ENCODE peak calls at places on chromosome 11, in ten cellular contexts. V is HCT116; B is stimulated activated CD4-positive, alpha-beta T cell treated with anti-CD3 and anti-CD28 coated beads, Interleukin-12 subunit alpha, Interleukin-12 subunit beta, amount 100 ng/mL, for 24 hours; E is NK-92 treated with Interleukin-12 subunit alpha and Interleukin-12 subunit beta, amount 100 ng/mL, for 24 hours; D is effector memory CD8-positive, alpha-beta T cell; F is AG04450; Q is cardiac muscle cell; I is activated T-helper 9 cell treated with anti-CD3 and anti-CD28 coated beads, Interleukin-2, amount 50 U/mL, for 16 hours; T is H54; N is GM13977. C is an unnamed sample.

GRCh38 chr11:114399903-114400221 is 449 bp downstream of the C11orf71 start:
- DNase-seq in V (no peak), B (no peak), E (no peak), D (no peak), F (no peak), Q (peak), I (no peak), T (no peak), N (no peak), C (peak)

GRCh38 chr11:72901374-72901773 is 87.2 kb downstream of the ATG16L2 start:
- DNase-seq in V (no peak), B (no peak), E (no peak), D (no peak), F (no peak), Q (no peak), I (no peak), T (no peak), N (no peak), C (no peak)

GRCh38 chr11:11605181-11605580 is 16.6 kb downstream of the GALNT18 start:
- DNase-seq in V (no peak), B (no peak), E (no peak), D (no peak), F (no peak), Q (no peak), I (no peak), T (no peak), N (no peak), C (no peak)

GRCh38 chr11:126061707-126062678 is 673 bp downstream of the CDON start:
- DNase-seq in V (peak), B (no peak), E (no peak), D (peak), F (no peak), Q (peak), I (no peak), T (no peak), N (peak), C (no peak)

GRCh38 chr11:104484784-104485554 is 321.0 kb upstream of the PDGFD start:
- DNase-seq in V (no peak), B (no peak), E (no peak), D (no peak), F (no peak), Q (no peak), I (no peak), T (no peak), N (no peak), C (no peak)

GRCh38 chr11:61172888-61173287 is 11.7 kb upstream of the VPS37C start:
- DNase-seq in V (no peak), B (no peak), E (no peak), D (no peak), F (no peak), Q (no peak), I (no peak), T (no peak), N (no peak), C (no peak)

GRCh38 chr11:3920148-3920852 is 64.8 kb downstream of the STIM1 start:
- DNase-seq in V (peak), B (peak), E (peak), D (peak), F (no peak), Q (no peak), I (peak), T (no peak), N (peak), C (peak)

GRCh38 chr11:94888204-94888603 is 85.2 kb downstream of the CWC15 start:
- DNase-seq in V (no peak), B (no peak), E (no peak), D (no peak), F (no peak), Q (no peak), I (no peak), T (no peak), N (no peak), C (no peak)

GRCh38 chr11:116257871-116258270 is 514.9 kb downstream of the BUD13 start:
- DNase-seq in V (no peak), B (no peak), E (no peak), D (no peak), F (no peak), Q (no peak), I (no peak), T (no peak), N (no peak), C (no peak)

GRCh38 chr11:116366980-116367640 is 405.7 kb downstream of the BUD13 start:
- DNase-seq in V (no peak), B (no peak), E (no peak), D (no peak), F (no peak), Q (no peak), I (no peak), T (no peak), N (no peak), C (no peak)

GRCh38 chr11:69949327-69949726 is 128.8 kb upstream of the ANO1 start:
- DNase-seq in V (peak), B (no peak), E (no peak), D (no peak), F (no peak), Q (no peak), I (no peak), T (peak), N (no peak), C (no peak)

GRCh38 chr11:122772945-122773344 is 65.4 kb upstream of the CRTAM start:
- DNase-seq in V (no peak), B (no peak), E (no peak), D (no peak), F (no peak), Q (no peak), I (no peak), T (no peak), N (no peak), C (no peak)

GRCh38 chr11:67667490-67668190 is 6.8 kb downstream of the ALDH3B2 start:
- DNase-seq in V (no peak), B (no peak), E (no peak), D (no peak), F (no peak), Q (no peak), I (no peak), T (no peak), N (peak), C (no peak)

GRCh38 chr11:43823851-43824250 is 56.8 kb upstream of the ALKBH3 start:
- DNase-seq in V (no peak), B (no peak), E (no peak), D (no peak), F (no peak), Q (no peak), I (no peak), T (no peak), N (no peak), C (no peak)

GRCh38 chr11:118060081-118060661 is 16.7 kb upstream of the TMPRSS4 start:
- DNase-seq in V (no peak), B (no peak), E (no peak), D (no peak), F (no peak), Q (no peak), I (no peak), T (no peak), N (no peak), C (no peak)

C was measured in GM12878.